ENCODE peak calls at places on chromosomes 7 and 10, in nine cellular contexts. G is M059J; A is LoVo; Y is astrocyte; Z is BJ; F is memory B cell; R is mammary epithelial cell; D is ovary; P is activated CD8-positive, alpha-beta T cell treated with anti-CD3 and anti-CD28 coated beads, Interleukin-2, amount 10 ng/mL, durations not matched to agents 7 days and 5 days. O is an unnamed sample.

GRCh38 chr7:122303971-122304603 is 463 bp downstream of the FEZF1 start:
- DNase-seq in G (no peak), Z (no peak), R (no peak), Y (no peak), P (no peak), D (no peak), A (no peak), F (no peak), O (no peak)

GRCh38 chr10:43038783-43039628 is 37.9 kb upstream of the RET start:
- DNase-seq in R (no peak), Z (no peak), F (no peak), G (no peak), Y (no peak), A (no peak), D (no peak), P (no peak), O (no peak)

GRCh38 chr7:25360471-25360870 is 132.2 kb upstream of the NPVF start:
- DNase-seq in A (no peak), G (no peak), Z (no peak), D (no peak), Y (no peak), R (no peak), P (no peak), F (no peak), O (no peak)

GRCh38 chr10:95814011-95814727 is 58.2 kb downstream of the ENTPD1 start:
- DNase-seq in A (no peak), R (peak), Y (peak), D (no peak), Z (peak), F (no peak), P (no peak), G (peak), O (no peak)

GRCh38 chr10:119737827-119738226 is 12.0 kb downstream of the INPP5F start:
- DNase-seq in F (no peak), P (no peak), R (peak), Y (peak), Z (no peak), G (peak), D (no peak), A (peak), O (no peak)

GRCh38 chr10:132815161-132815857 is 29.4 kb upstream of the NKX6-2 start:
- DNase-seq in D (no peak), Y (no peak), G (no peak), R (no peak), P (no peak), F (no peak), A (no peak), Z (no peak), O (no peak)

GRCh38 chr7:116984917-116985316 is 31.6 kb downstream of the ST7 start:
- DNase-seq in Y (no peak), Z (no peak), R (no peak), P (no peak), G (peak), A (peak), F (no peak), D (no peak), O (peak)

GRCh38 chr7:100128602-100128963 is 1.8 kb downstream of the MBLAC1 start:
- DNase-seq in Y (no peak), Z (no peak), D (no peak), P (no peak), A (no peak), F (no peak), G (no peak), R (no peak), O (no peak)